ENCODE peak calls at places on chromosomes 2 and 18, in eight cellular contexts. One of them, this sample, is unnamed.

GRCh38 chr2:196718796-196719564 is 79.5 kb downstream of the CCDC150 start:
- DNase-seq in right lobe of liver: peak; percentile 74
- DNase-seq in cardiac fibroblast: peak; percentile 75
- DNase-seq in astrocyte of the spinal cord: peak; percentile 85
- DNase-seq in fibroblast of lung: peak; percentile 77
- DNase-seq in gastrocnemius medialis: no peak
- DNase-seq in B cell: no peak
- DNase-seq in A549: peak; percentile 72
- DNase-seq in this sample: no peak

GRCh38 chr2:105383456-105383855 is 15.4 kb downstream of the FHL2 start:
- DNase-seq in right lobe of liver: no peak
- DNase-seq in cardiac fibroblast: no peak
- DNase-seq in astrocyte of the spinal cord: no peak
- DNase-seq in fibroblast of lung: no peak
- DNase-seq in gastrocnemius medialis: no peak
- DNase-seq in B cell: no peak
- DNase-seq in A549: no peak
- DNase-seq in this sample: no peak

GRCh38 chr2:168149431-168149830 is 98.0 kb downstream of the STK39 start:
- DNase-seq in right lobe of liver: no peak
- DNase-seq in cardiac fibroblast: peak; percentile 16
- DNase-seq in astrocyte of the spinal cord: no peak
- DNase-seq in fibroblast of lung: no peak
- DNase-seq in gastrocnemius medialis: no peak
- DNase-seq in B cell: no peak
- DNase-seq in A549: no peak
- DNase-seq in this sample: no peak

GRCh38 chr2:189506514-189506976 is 65.3 kb downstream of the WDR75 start:
- DNase-seq in right lobe of liver: no peak
- DNase-seq in cardiac fibroblast: peak; percentile 41
- DNase-seq in astrocyte of the spinal cord: no peak
- DNase-seq in fibroblast of lung: peak; percentile 58
- DNase-seq in gastrocnemius medialis: no peak
- DNase-seq in B cell: no peak
- DNase-seq in A549: peak; percentile 50
- DNase-seq in this sample: no peak

GRCh38 chr2:84969511-84970265 is 1.3 kb upstream of the KCMF1 start:
- DNase-seq in right lobe of liver: no peak
- DNase-seq in cardiac fibroblast: peak; percentile 36
- DNase-seq in astrocyte of the spinal cord: peak; percentile 52
- DNase-seq in fibroblast of lung: peak; percentile 59
- DNase-seq in gastrocnemius medialis: no peak
- DNase-seq in B cell: peak; percentile 37
- DNase-seq in A549: peak; percentile 52
- DNase-seq in this sample: no peak

GRCh38 chr2:107263596-107264090 is 377.7 kb upstream of the ST6GAL2 start:
- DNase-seq in right lobe of liver: no peak
- DNase-seq in cardiac fibroblast: no peak
- DNase-seq in astrocyte of the spinal cord: no peak
- DNase-seq in fibroblast of lung: no peak
- DNase-seq in gastrocnemius medialis: no peak
- DNase-seq in B cell: no peak
- DNase-seq in A549: no peak
- DNase-seq in this sample: no peak

GRCh38 chr18:26135563-26135962 is 1.9 kb downstream of the PSMA8 start:
- DNase-seq in right lobe of liver: no peak
- DNase-seq in cardiac fibroblast: no peak
- DNase-seq in astrocyte of the spinal cord: no peak
- DNase-seq in fibroblast of lung: no peak
- DNase-seq in gastrocnemius medialis: no peak
- DNase-seq in B cell: no peak
- DNase-seq in A549: no peak
- DNase-seq in this sample: no peak

GRCh38 chr2:84083984-84084383 is 375.1 kb downstream of the SUCLG1 start:
- DNase-seq in right lobe of liver: no peak
- DNase-seq in cardiac fibroblast: no peak
- DNase-seq in astrocyte of the spinal cord: no peak
- DNase-seq in fibroblast of lung: no peak
- DNase-seq in gastrocnemius medialis: no peak
- DNase-seq in B cell: no peak
- DNase-seq in A549: no peak
- DNase-seq in this sample: no peak

GRCh38 chr18:58255701-58256311 is 211.8 kb downstream of the NEDD4L start:
- DNase-seq in right lobe of liver: no peak
- DNase-seq in cardiac fibroblast: no peak
- DNase-seq in astrocyte of the spinal cord: no peak
- DNase-seq in fibroblast of lung: no peak
- DNase-seq in gastrocnemius medialis: peak; percentile 30
- DNase-seq in B cell: peak; percentile 30
- DNase-seq in A549: no peak
- DNase-seq in this sample: no peak

GRCh38 chr2:63049291-63050185 is 1.1 kb upstream of the OTX1 start:
- DNase-seq in right lobe of liver: no peak
- DNase-seq in cardiac fibroblast: peak; percentile 17
- DNase-seq in astrocyte of the spinal cord: peak; percentile 29
- DNase-seq in fibroblast of lung: no peak
- DNase-seq in gastrocnemius medialis: no peak
- DNase-seq in B cell: peak; percentile 34
- DNase-seq in A549: peak; percentile 64
- DNase-seq in this sample: no peak

GRCh38 chr2:69741281-69742169 is at the start of gene ANXA4:
- DNase-seq in right lobe of liver: peak; percentile 91
- DNase-seq in cardiac fibroblast: peak; percentile 73
- DNase-seq in astrocyte of the spinal cord: peak; percentile 83
- DNase-seq in fibroblast of lung: peak; percentile 74
- DNase-seq in gastrocnemius medialis: peak; percentile 82
- DNase-seq in B cell: peak; percentile 74
- DNase-seq in A549: peak; percentile 91
- DNase-seq in this sample: no peak

GRCh38 chr18:62990653-62991052 is 275.3 kb downstream of the PHLPP1 start:
- DNase-seq in right lobe of liver: no peak
- DNase-seq in cardiac fibroblast: no peak
- DNase-seq in astrocyte of the spinal cord: no peak
- DNase-seq in fibroblast of lung: no peak
- DNase-seq in gastrocnemius medialis: no peak
- DNase-seq in B cell: no peak
- DNase-seq in A549: no peak
- DNase-seq in this sample: no peak
- TF ChIP-seq CTCF in right lobe of liver: no peak
- TF ChIP-seq CTCF in cardiac fibroblast: no peak
- TF ChIP-seq CTCF in astrocyte of the spinal cord: no peak
- TF ChIP-seq CTCF in fibroblast of lung: no peak
- TF ChIP-seq CTCF in gastrocnemius medialis: no peak
- TF ChIP-seq CTCF in B cell: no peak
- TF ChIP-seq CTCF in A549: no peak
- TF ChIP-seq CTCF in this sample: no peak

DNA sequence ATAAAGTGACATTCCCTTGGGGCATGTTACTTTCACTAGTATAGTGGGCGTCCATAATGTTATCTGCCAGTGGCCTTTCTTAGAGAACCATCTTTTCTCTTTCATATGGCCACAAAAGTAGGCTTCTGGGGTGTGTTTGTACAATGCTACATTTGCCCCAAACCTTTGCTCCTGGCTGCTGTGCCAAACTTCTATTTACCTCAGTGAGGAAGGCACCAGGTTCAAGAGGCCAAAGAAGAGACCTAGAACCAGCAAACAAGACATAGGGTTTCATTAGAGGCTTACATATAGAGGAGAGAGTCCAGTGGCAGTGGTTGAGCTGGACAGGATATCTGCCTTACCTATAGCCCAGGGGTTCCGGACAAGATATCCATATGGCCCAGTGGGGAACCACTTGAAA is 48.5 kb downstream of the CPO start:
- DNase-seq in right lobe of liver: no peak
- DNase-seq in cardiac fibroblast: no peak
- DNase-seq in astrocyte of the spinal cord: no peak
- DNase-seq in fibroblast of lung: no peak
- DNase-seq in gastrocnemius medialis: no peak
- DNase-seq in B cell: no peak
- DNase-seq in A549: no peak
- DNase-seq in this sample: no peak
- TF ChIP-seq CTCF in right lobe of liver: no peak
- TF ChIP-seq CTCF in cardiac fibroblast: no peak
- TF ChIP-seq CTCF in astrocyte of the spinal cord: no peak
- TF ChIP-seq CTCF in fibroblast of lung: no peak
- TF ChIP-seq CTCF in gastrocnemius medialis: no peak
- TF ChIP-seq CTCF in B cell: no peak
- TF ChIP-seq CTCF in A549: no peak
- TF ChIP-seq CTCF in this sample: no peak

DNA sequence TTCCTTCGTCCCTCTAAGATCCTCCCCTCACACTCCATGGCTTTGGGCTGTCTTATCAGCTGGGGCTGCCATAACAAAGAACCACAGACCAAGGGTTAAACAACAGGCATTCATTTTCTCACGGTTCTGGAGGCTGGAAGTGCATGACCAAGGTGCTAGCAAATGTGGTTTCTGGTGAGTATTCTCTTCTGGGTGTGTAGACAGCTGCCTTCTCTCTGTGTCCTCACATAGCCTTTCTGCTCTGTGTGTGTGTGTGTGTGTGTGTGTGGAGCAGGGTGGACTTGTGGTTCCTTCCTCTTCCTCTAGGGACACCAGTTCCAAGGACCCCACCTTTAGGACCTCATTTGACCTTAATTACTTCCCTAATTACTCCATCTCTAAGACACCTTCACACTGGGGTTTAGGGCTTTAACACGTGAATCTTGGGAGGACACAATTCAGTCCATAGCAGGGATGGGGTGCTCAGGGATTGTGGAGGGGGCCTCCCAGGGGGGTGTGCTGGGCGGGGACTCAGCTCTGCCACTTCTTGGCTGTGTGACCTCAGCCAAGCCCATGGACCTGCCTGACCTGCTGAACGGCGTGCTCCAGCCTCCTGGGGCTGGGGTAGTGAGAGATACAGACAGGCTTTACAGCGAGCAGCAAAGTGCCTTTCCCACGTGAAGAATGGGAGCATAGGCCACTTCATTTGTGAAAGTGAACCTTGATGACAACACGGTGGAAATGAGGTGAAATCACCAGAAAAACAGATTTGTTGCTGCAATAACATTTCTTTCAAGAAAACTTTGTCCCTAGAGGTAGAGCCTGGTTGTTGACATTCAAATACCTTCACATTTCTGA is 38.1 kb downstream of the ACKR3 start:
- DNase-seq in right lobe of liver: no peak
- DNase-seq in cardiac fibroblast: peak; percentile 33
- DNase-seq in astrocyte of the spinal cord: peak; percentile 68
- DNase-seq in fibroblast of lung: peak; percentile 92
- DNase-seq in gastrocnemius medialis: no peak
- DNase-seq in B cell: no peak
- DNase-seq in A549: peak; percentile 11
- DNase-seq in this sample: no peak
- TF ChIP-seq CTCF in right lobe of liver: no peak
- TF ChIP-seq CTCF in cardiac fibroblast: no peak
- TF ChIP-seq CTCF in astrocyte of the spinal cord: peak; percentile 17
- TF ChIP-seq CTCF in fibroblast of lung: no peak
- TF ChIP-seq CTCF in gastrocnemius medialis: no peak
- TF ChIP-seq CTCF in B cell: no peak
- TF ChIP-seq CTCF in A549: no peak
- TF ChIP-seq CTCF in this sample: no peak

DNA sequence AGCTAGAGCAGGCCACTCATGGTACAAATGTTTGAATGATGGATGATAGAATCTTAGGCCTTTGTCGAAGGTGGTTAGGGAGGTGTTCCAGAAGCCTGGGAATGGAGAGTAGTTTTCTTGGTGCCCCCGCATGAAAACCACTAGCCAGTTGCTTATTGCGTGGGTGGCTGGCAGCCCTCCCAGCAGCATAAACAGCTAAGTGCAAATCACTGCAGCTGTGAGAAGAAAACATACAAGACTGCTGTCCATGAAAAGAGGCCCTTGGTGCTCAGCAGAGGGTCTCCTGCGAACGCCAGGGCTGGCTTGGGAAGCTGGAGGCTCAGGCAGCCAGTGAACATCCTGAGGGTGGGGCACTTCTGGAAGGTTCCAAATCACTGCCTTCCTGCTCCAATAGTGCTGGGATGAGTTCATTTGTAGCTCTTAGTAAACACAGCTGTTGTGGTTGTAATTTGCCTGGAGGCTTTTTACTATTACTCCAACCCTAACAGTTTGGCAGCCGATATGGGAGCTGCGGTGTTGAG is 118.8 kb downstream of the MGAT5 start:
- DNase-seq in right lobe of liver: no peak
- DNase-seq in cardiac fibroblast: peak; percentile 74
- DNase-seq in astrocyte of the spinal cord: peak; percentile 83
- DNase-seq in fibroblast of lung: peak; percentile 94
- DNase-seq in gastrocnemius medialis: no peak
- DNase-seq in B cell: no peak
- DNase-seq in A549: no peak
- DNase-seq in this sample: no peak
- TF ChIP-seq CTCF in right lobe of liver: no peak
- TF ChIP-seq CTCF in cardiac fibroblast: no peak
- TF ChIP-seq CTCF in astrocyte of the spinal cord: no peak
- TF ChIP-seq CTCF in fibroblast of lung: no peak
- TF ChIP-seq CTCF in gastrocnemius medialis: no peak
- TF ChIP-seq CTCF in B cell: no peak
- TF ChIP-seq CTCF in A549: no peak
- TF ChIP-seq CTCF in this sample: no peak

DNA sequence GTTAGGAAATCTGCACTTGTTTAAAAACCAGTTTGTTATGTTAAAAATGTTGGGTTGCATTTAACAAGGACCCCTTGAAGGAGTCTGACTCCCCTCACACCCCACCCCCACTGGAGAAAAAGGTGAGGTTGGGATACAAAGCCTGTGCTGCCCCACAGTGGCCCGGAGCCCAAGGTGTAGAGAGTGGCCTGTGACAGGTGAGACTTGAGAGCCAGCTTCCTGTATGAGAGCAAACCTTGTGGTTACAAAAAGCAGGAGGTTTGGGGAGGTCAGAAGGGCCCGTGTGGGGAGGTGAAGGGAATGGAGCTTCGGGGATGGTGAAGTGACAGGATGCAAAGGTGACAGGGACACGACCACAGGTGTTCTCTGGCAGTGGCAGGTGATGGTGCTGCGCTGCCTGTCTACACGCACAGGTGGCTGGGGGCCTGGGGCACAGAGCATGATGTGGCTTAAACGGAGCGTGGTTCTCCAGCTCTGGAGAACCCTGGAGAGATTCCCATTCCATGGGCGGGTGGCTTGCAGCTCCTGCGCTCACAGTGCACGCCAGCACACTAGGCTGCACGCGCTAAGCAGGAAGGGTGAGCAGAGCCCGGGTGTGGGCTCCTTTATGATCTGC is 29.0 kb downstream of the IMPA2 start:
- DNase-seq in right lobe of liver: no peak
- DNase-seq in cardiac fibroblast: no peak
- DNase-seq in astrocyte of the spinal cord: no peak
- DNase-seq in fibroblast of lung: no peak
- DNase-seq in gastrocnemius medialis: no peak
- DNase-seq in B cell: no peak
- DNase-seq in A549: no peak
- DNase-seq in this sample: no peak
- TF ChIP-seq CTCF in right lobe of liver: no peak
- TF ChIP-seq CTCF in cardiac fibroblast: no peak
- TF ChIP-seq CTCF in astrocyte of the spinal cord: no peak
- TF ChIP-seq CTCF in fibroblast of lung: no peak
- TF ChIP-seq CTCF in gastrocnemius medialis: no peak
- TF ChIP-seq CTCF in B cell: no peak
- TF ChIP-seq CTCF in A549: no peak
- TF ChIP-seq CTCF in this sample: no peak

GRCh38 chr18:33275843-33276242 is 164.7 kb downstream of the CCDC178 start:
- DNase-seq in right lobe of liver: no peak
- DNase-seq in cardiac fibroblast: no peak
- DNase-seq in astrocyte of the spinal cord: no peak
- DNase-seq in fibroblast of lung: no peak
- DNase-seq in gastrocnemius medialis: no peak
- DNase-seq in B cell: no peak
- DNase-seq in A549: no peak
- DNase-seq in this sample: no peak
- TF ChIP-seq CTCF in right lobe of liver: no peak
- TF ChIP-seq CTCF in cardiac fibroblast: no peak
- TF ChIP-seq CTCF in astrocyte of the spinal cord: no peak
- TF ChIP-seq CTCF in fibroblast of lung: no peak
- TF ChIP-seq CTCF in gastrocnemius medialis: no peak
- TF ChIP-seq CTCF in B cell: no peak
- TF ChIP-seq CTCF in A549: no peak
- TF ChIP-seq CTCF in this sample: no peak

GRCh38 chr18:80070825-80071224 is 36.6 kb downstream of the RBFA start:
- DNase-seq in right lobe of liver: no peak
- DNase-seq in cardiac fibroblast: no peak
- DNase-seq in astrocyte of the spinal cord: no peak
- DNase-seq in fibroblast of lung: no peak
- DNase-seq in gastrocnemius medialis: no peak
- DNase-seq in B cell: no peak
- DNase-seq in A549: no peak
- DNase-seq in this sample: no peak
- TF ChIP-seq CTCF in right lobe of liver: no peak
- TF ChIP-seq CTCF in cardiac fibroblast: no peak
- TF ChIP-seq CTCF in astrocyte of the spinal cord: no peak
- TF ChIP-seq CTCF in fibroblast of lung: no peak
- TF ChIP-seq CTCF in gastrocnemius medialis: no peak
- TF ChIP-seq CTCF in B cell: no peak
- TF ChIP-seq CTCF in A549: no peak
- TF ChIP-seq CTCF in this sample: no peak

This sample was measured in AG04449.